ENCODE peak calls at places on chromosome 17, in four cellular contexts. F is K562, B is A549, O is HCT116. U is an unnamed sample.

GRCh38 chr17:41518789-41519449 is at the start of gene KRT15:
- DNase-seq in B (no peak), O (no peak), F (no peak), U (no peak)

GRCh38 chr17:71505981-71506380 is 614.8 kb upstream of the SOX9 start:
- DNase-seq in B (no peak), F (no peak), O (no peak), U (no peak)

GRCh38 chr17:44608732-44609435 is 47.4 kb upstream of the MEIOC start:
- DNase-seq in O (no peak), F (no peak), B (no peak), U (no peak)

GRCh38 chr17:58277726-58278595 is 2.8 kb downstream of the MPO start:
- DNase-seq in O (no peak), F (peak), B (no peak), U (no peak)

GRCh38 chr17:39699818-39700147 is at the start of gene ERBB2:
- DNase-seq in O (peak), F (no peak), B (peak), U (no peak)

GRCh38 chr17:20010099-20010863 is 1.1 kb downstream of the SPECC1 start:
- DNase-seq in O (peak), B (peak), F (peak), U (no peak)

GRCh38 chr17:12388206-12388605 is 277.5 kb upstream of the MYOCD start:
- DNase-seq in F (no peak), B (peak), O (no peak), U (no peak)

GRCh38 chr17:58344047-58344790 is 7.8 kb downstream of the SUPT4H1 start:
- DNase-seq in B (no peak), O (no peak), F (no peak), U (no peak)

GRCh38 chr17:58189436-58190146 is 2.9 kb upstream of the EPX start:
- DNase-seq in O (peak), B (peak), F (peak), U (no peak)

GRCh38 chr17:7774037-7774659 is 56.6 kb downstream of the DNAH2 start:
- DNase-seq in B (peak), F (no peak), O (no peak), U (no peak)

GRCh38 chr17:17322516-17323510 is 19.6 kb downstream of the NT5M start:
- DNase-seq in O (no peak), F (no peak), B (no peak), U (no peak)
- TF ChIP-seq CEBPB in O (no peak), F (no peak), B (no peak), U (no peak)

GRCh38 chr17:68326681-68327080 is 35.4 kb downstream of the ARSG start:
- DNase-seq in F (no peak), B (no peak), O (no peak), U (no peak)
- H3K4me3 ChIP-seq in F (no peak), B (no peak), O (no peak), U (no peak)

GRCh38 chr17:57021226-57021940 is 43.5 kb downstream of the SCPEP1 start:
- DNase-seq in B (peak), O (no peak), F (no peak), U (no peak)
- TF ChIP-seq CEBPB in B (peak), O (no peak), F (no peak), U (no peak)

GRCh38 chr17:38429476-38430100 is 1.3 kb downstream of the ARHGAP23 start:
- DNase-seq in O (no peak), F (no peak), B (no peak), U (no peak)
- H3K4me3 ChIP-seq in O (no peak), F (no peak), B (peak), U (peak)

DNA sequence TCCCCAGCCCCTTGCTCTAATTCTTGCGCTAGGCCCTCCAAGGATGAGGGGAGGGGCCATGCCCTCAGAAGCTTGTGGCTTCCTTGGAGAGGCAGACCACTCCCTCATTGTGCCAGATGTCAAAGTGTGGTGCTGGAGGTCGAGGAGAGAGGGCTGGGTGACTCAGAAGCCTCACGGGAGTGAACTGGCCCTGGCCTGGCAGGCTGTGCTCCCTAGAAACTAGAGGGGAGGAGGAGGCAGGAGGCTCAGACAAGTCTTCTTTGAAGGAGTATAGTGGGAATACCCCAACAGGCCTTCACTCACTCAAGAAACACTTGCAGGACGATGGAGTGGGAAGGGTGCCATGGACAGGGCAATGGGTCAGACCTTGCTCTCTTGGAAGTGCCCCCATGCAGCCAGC is 18.5 kb downstream of the ANKRD40 start:
- DNase-seq in O (no peak), F (peak), B (peak), U (no peak)
- TF ChIP-seq CEBPB in O (no peak), F (no peak), B (no peak), U (no peak)

U was measured in H1.